ENCODE peak calls at places on chromosomes 2 and 18, in four cellular contexts. Z is posterior vena cava; K is fibroblast of the aortic adventitia; L is stimulated activated CD4-positive, alpha-beta T cell treated with anti-CD3 and anti-CD28 coated beads, Interleukin-4, amount 100 ng/mL, for 4 hours. O is an unnamed sample.

GRCh38 chr2:231646471-231646870 is 53.8 kb downstream of the TEX44 start:
- DNase-seq in L (no peak), K (no peak), Z (no peak), O (no peak)

GRCh38 chr2:14700753-14701152 is 68.2 kb downstream of the LRATD1 start:
- DNase-seq in Z (no peak), L (no peak), K (no peak), O (no peak)

GRCh38 chr18:9545029-9545428 is 69.3 kb downstream of the PPP4R1 start:
- DNase-seq in K (no peak), Z (no peak), L (no peak), O (no peak)

GRCh38 chr2:40420478-40420877 is 31.4 kb downstream of the SLC8A1 start:
- DNase-seq in K (peak), Z (no peak), L (no peak), O (no peak)

GRCh38 chr2:128274218-128274617 is 44.5 kb downstream of the HS6ST1 start:
- DNase-seq in Z (peak), L (no peak), K (no peak), O (no peak)

GRCh38 chr2:10087360-10087759 is 7.1 kb upstream of the CYS1 start:
- DNase-seq in L (no peak), Z (peak), K (no peak), O (no peak)

GRCh38 chr2:166831930-166832329 is 56.4 kb upstream of the XIRP2 start:
- DNase-seq in K (no peak), Z (no peak), L (no peak), O (peak)

GRCh38 chr18:27785815-27786537 is 391.0 kb downstream of the CDH2 start:
- DNase-seq in Z (peak), K (no peak), L (no peak), O (no peak)

GRCh38 chr2:198312621-198313483 is 508.5 kb downstream of the PLCL1 start:
- DNase-seq in L (no peak), K (no peak), Z (no peak), O (no peak)

GRCh38 chr18:73218293-73218692 is 350.5 kb upstream of the NETO1 start:
- DNase-seq in L (no peak), K (no peak), Z (no peak), O (no peak)

GRCh38 chr18:61702007-61702406 is 190.8 kb downstream of the RNF152 start:
- DNase-seq in K (peak), L (no peak), Z (no peak), O (peak)

GRCh38 chr2:105858868-105859693 is 114.4 kb downstream of the NCK2 start:
- DNase-seq in L (no peak), Z (no peak), K (no peak), O (no peak)

GRCh38 chr2:96156926-96157648 is 11.8 kb upstream of the DUSP2 start:
- DNase-seq in L (no peak), Z (peak), K (no peak), O (no peak)

GRCh38 chr2:20781656-20782265 is 41.1 kb downstream of the LDAH start:
- DNase-seq in Z (no peak), L (no peak), K (peak), O (peak)

GRCh38 chr2:150911766-150912280 is 349.8 kb downstream of the RBM43 start:
- DNase-seq in K (peak), L (no peak), Z (peak), O (peak)

GRCh38 chr2:54704688-54705605 is 18.5 kb upstream of the EML6 start:
- DNase-seq in K (peak), Z (no peak), L (no peak), O (peak)

GRCh38 chr18:3540805-3541548 is 91.0 kb downstream of the TGIF1 start:
- DNase-seq in K (no peak), L (no peak), Z (no peak), O (no peak)

GRCh38 chr2:233355916-233356315 is 1.6 kb downstream of the DGKD start:
- DNase-seq in L (no peak), K (no peak), Z (no peak), O (no peak)

GRCh38 chr2:25825238-25825637 is 53.0 kb downstream of the ASXL2 start:
- DNase-seq in Z (no peak), K (no peak), L (peak), O (no peak)

GRCh38 chr2:8088810-8089209 is 593.0 kb upstream of the ID2 start:
- DNase-seq in L (no peak), K (peak), Z (no peak), O (no peak)

GRCh38 chr2:134391751-134392160 is 137.9 kb downstream of the MGAT5 start:
- DNase-seq in K (no peak), Z (no peak), L (no peak), O (no peak)

GRCh38 chr2:26772064-26773001 is 8.2 kb downstream of the SLC35F6 start:
- DNase-seq in L (no peak), Z (peak), K (peak), O (peak)

O was measured in fibroblast of pulmonary artery.